ENCODE peak calls at places on chromosome 15, in four cellular contexts. One of them, this sample, is unnamed.

GRCh38 chr15:70111203-70112017 is 13.7 kb upstream of the TLE3 start:
- DNase-seq in mesenchymal stem cell: peak
- DNase-seq in neuronal stem cell: peak
- DNase-seq in IMR-90: peak
- DNase-seq in this sample: no peak

GRCh38 chr15:78898540-78898939 is 25.9 kb downstream of the MORF4L1 start:
- DNase-seq in IMR-90: no peak
- DNase-seq in mesenchymal stem cell: no peak
- DNase-seq in neuronal stem cell: no peak
- DNase-seq in this sample: no peak

GRCh38 chr15:23536659-23537058 is 28.8 kb upstream of the MKRN3 start:
- DNase-seq in neuronal stem cell: no peak
- DNase-seq in mesenchymal stem cell: no peak
- DNase-seq in IMR-90: no peak
- DNase-seq in this sample: no peak

GRCh38 chr15:33086500-33087141 is 107.9 kb downstream of the FMN1 start:
- DNase-seq in IMR-90: peak
- DNase-seq in neuronal stem cell: no peak
- DNase-seq in mesenchymal stem cell: peak
- DNase-seq in this sample: peak

GRCh38 chr15:69380100-69380725 is 33.9 kb upstream of the KIF23 start:
- DNase-seq in neuronal stem cell: no peak
- DNase-seq in mesenchymal stem cell: peak
- DNase-seq in IMR-90: peak
- DNase-seq in this sample: no peak

GRCh38 chr15:78715930-78716329 is 74.9 kb upstream of the CHRNB4 start:
- DNase-seq in neuronal stem cell: no peak
- DNase-seq in mesenchymal stem cell: peak
- DNase-seq in IMR-90: peak
- DNase-seq in this sample: peak

GRCh38 chr15:28112962-28113361 is 13.8 kb upstream of the OCA2 start:
- DNase-seq in IMR-90: no peak
- DNase-seq in neuronal stem cell: no peak
- DNase-seq in mesenchymal stem cell: no peak
- DNase-seq in this sample: no peak

GRCh38 chr15:75025548-75026260 is 2.3 kb downstream of the PPCDC start:
- DNase-seq in IMR-90: no peak
- DNase-seq in mesenchymal stem cell: no peak
- DNase-seq in neuronal stem cell: no peak
- DNase-seq in this sample: no peak

GRCh38 chr15:75945953-75946352 is 42.3 kb downstream of the FBXO22 start:
- DNase-seq in mesenchymal stem cell: peak
- DNase-seq in IMR-90: peak
- DNase-seq in neuronal stem cell: no peak
- DNase-seq in this sample: no peak

GRCh38 chr15:55319537-55320325 is 709 bp downstream of the PIGB start:
- DNase-seq in IMR-90: peak
- DNase-seq in neuronal stem cell: no peak
- DNase-seq in mesenchymal stem cell: peak
- DNase-seq in this sample: no peak

GRCh38 chr15:43505723-43506122 is 11.7 kb upstream of the MAP1A start:
- DNase-seq in IMR-90: peak
- DNase-seq in mesenchymal stem cell: peak
- DNase-seq in neuronal stem cell: no peak
- DNase-seq in this sample: no peak

GRCh38 chr15:45126535-45127158 is 3.0 kb downstream of the DUOXA1 start:
- DNase-seq in neuronal stem cell: no peak
- DNase-seq in IMR-90: peak
- DNase-seq in mesenchymal stem cell: peak
- DNase-seq in this sample: no peak

GRCh38 chr15:66842710-66843441 is 140.8 kb downstream of the SMAD6 start:
- DNase-seq in neuronal stem cell: no peak
- DNase-seq in IMR-90: peak
- DNase-seq in mesenchymal stem cell: peak
- DNase-seq in this sample: peak

GRCh38 chr15:26873846-26874245 is 7.0 kb downstream of the GABRA5 start:
- DNase-seq in mesenchymal stem cell: no peak
- DNase-seq in IMR-90: peak
- DNase-seq in neuronal stem cell: no peak
- DNase-seq in this sample: no peak

GRCh38 chr15:70892912-70893560 is 410 bp downstream of the LRRC49 start:
- DNase-seq in neuronal stem cell: no peak
- DNase-seq in mesenchymal stem cell: peak
- DNase-seq in IMR-90: peak
- DNase-seq in this sample: no peak

GRCh38 chr15:47185222-47185800 is 532.0 kb upstream of the SEMA6D start:
- DNase-seq in neuronal stem cell: no peak
- DNase-seq in IMR-90: peak
- DNase-seq in mesenchymal stem cell: peak
- DNase-seq in this sample: no peak

GRCh38 chr15:77475898-77476297 is 55.2 kb downstream of the HMG20A start:
- DNase-seq in IMR-90: no peak
- DNase-seq in neuronal stem cell: no peak
- DNase-seq in mesenchymal stem cell: no peak
- DNase-seq in this sample: no peak

GRCh38 chr15:80695911-80696651 is 971 bp downstream of the ABHD17C start:
- DNase-seq in mesenchymal stem cell: peak
- DNase-seq in neuronal stem cell: no peak
- DNase-seq in IMR-90: no peak
- DNase-seq in this sample: no peak

GRCh38 chr15:39179980-39180379 is 400.9 kb upstream of the THBS1 start:
- DNase-seq in IMR-90: peak
- DNase-seq in mesenchymal stem cell: no peak
- DNase-seq in neuronal stem cell: no peak
- DNase-seq in this sample: no peak

GRCh38 chr15:51917493-51917892 is 54.1 kb downstream of the LEO1 start:
- DNase-seq in mesenchymal stem cell: peak
- DNase-seq in IMR-90: peak
- DNase-seq in neuronal stem cell: no peak
- DNase-seq in this sample: no peak

GRCh38 chr15:76342382-76343201 is 6.0 kb downstream of the ISL2 start:
- DNase-seq in mesenchymal stem cell: no peak
- DNase-seq in IMR-90: no peak
- DNase-seq in neuronal stem cell: no peak
- DNase-seq in this sample: no peak

GRCh38 chr15:96107922-96108321 is 222.6 kb upstream of the NR2F2 start:
- DNase-seq in neuronal stem cell: no peak
- DNase-seq in IMR-90: peak
- DNase-seq in mesenchymal stem cell: no peak
- DNase-seq in this sample: no peak
- H4K91ac ChIP-seq in neuronal stem cell: no peak
- H4K91ac ChIP-seq in IMR-90: no peak
- H4K91ac ChIP-seq in mesenchymal stem cell: no peak
- H4K91ac ChIP-seq in this sample: no peak

DNA sequence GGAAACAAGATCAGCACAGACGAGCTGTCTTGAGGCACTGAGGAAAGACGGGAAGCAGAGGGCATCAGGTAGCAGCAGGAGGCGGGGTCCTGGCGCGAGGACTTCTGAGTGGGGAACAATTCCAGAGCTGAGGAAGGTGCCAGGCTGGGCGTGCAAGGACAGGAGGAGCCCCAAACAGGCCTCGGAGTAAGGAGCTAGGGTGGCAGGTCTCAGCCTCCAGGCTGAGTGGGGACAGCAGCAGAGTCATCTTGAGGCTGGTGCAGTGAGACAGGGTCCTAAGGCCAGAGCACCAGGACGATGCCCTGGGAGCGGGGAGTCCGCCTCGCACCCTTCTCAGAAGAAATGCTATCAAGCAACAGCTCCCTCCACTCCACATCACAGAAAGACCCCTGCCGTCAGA is 78.4 kb downstream of the PCSK6 start:
- DNase-seq in mesenchymal stem cell: no peak
- DNase-seq in neuronal stem cell: no peak
- DNase-seq in IMR-90: no peak
- DNase-seq in this sample: no peak
- H4K91ac ChIP-seq in mesenchymal stem cell: no peak
- H4K91ac ChIP-seq in neuronal stem cell: no peak
- H4K91ac ChIP-seq in IMR-90: no peak
- H4K91ac ChIP-seq in this sample: no peak

GRCh38 chr15:90994417-90995311 is at the start of gene PRC1:
- DNase-seq in neuronal stem cell: peak
- DNase-seq in IMR-90: peak
- DNase-seq in mesenchymal stem cell: peak
- DNase-seq in this sample: peak
- H4K91ac ChIP-seq in neuronal stem cell: peak
- H4K91ac ChIP-seq in IMR-90: peak
- H4K91ac ChIP-seq in mesenchymal stem cell: peak
- H4K91ac ChIP-seq in this sample: peak

DNA sequence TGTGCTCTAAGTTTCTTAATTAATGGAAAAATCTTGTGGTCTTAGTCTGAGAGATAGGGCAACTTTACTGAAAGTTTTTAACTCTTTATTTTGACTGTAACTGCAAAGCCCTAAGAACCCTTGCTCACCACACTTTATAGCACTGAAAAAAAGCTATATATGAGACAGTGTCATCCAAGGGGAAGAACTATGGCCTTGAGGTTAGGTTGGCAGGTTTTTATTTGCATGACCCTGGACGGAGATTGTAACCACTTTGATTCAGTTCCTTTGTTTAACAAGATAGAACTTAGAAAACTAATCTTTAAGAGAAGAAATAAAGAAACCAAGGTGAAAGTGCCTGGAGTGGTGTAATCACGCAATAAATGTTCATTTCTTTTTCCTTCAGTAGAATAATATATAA is 30.6 kb upstream of the LYSMD4 start:
- DNase-seq in IMR-90: no peak
- DNase-seq in mesenchymal stem cell: no peak
- DNase-seq in neuronal stem cell: no peak
- DNase-seq in this sample: no peak
- H4K91ac ChIP-seq in IMR-90: no peak
- H4K91ac ChIP-seq in mesenchymal stem cell: no peak
- H4K91ac ChIP-seq in neuronal stem cell: no peak
- H4K91ac ChIP-seq in this sample: no peak

GRCh38 chr15:65085990-65086679 is 9.6 kb downstream of the KBTBD13 start:
- DNase-seq in neuronal stem cell: no peak
- DNase-seq in IMR-90: peak
- DNase-seq in mesenchymal stem cell: no peak
- DNase-seq in this sample: peak

GRCh38 chr15:65083262-65083701 is 6.7 kb downstream of the KBTBD13 start:
- DNase-seq in IMR-90: peak
- DNase-seq in mesenchymal stem cell: peak
- DNase-seq in neuronal stem cell: peak
- DNase-seq in this sample: no peak

GRCh38 chr15:65086680-65087111 is 10.2 kb downstream of the KBTBD13 start:
- DNase-seq in neuronal stem cell: no peak
- DNase-seq in IMR-90: no peak
- DNase-seq in mesenchymal stem cell: no peak
- DNase-seq in this sample: no peak

GRCh38 chr15:65085207-65085753 is 8.7 kb downstream of the KBTBD13 start:
- DNase-seq in IMR-90: no peak
- DNase-seq in neuronal stem cell: no peak
- DNase-seq in mesenchymal stem cell: no peak
- DNase-seq in this sample: no peak

GRCh38 chr15:65084500-65085206 is 8.1 kb downstream of the KBTBD13 start:
- DNase-seq in neuronal stem cell: no peak
- DNase-seq in mesenchymal stem cell: no peak
- DNase-seq in IMR-90: no peak
- DNase-seq in this sample: peak
- H4K91ac ChIP-seq in neuronal stem cell: no peak
- H4K91ac ChIP-seq in mesenchymal stem cell: no peak
- H4K91ac ChIP-seq in IMR-90: no peak
- H4K91ac ChIP-seq in this sample: no peak

DNA sequence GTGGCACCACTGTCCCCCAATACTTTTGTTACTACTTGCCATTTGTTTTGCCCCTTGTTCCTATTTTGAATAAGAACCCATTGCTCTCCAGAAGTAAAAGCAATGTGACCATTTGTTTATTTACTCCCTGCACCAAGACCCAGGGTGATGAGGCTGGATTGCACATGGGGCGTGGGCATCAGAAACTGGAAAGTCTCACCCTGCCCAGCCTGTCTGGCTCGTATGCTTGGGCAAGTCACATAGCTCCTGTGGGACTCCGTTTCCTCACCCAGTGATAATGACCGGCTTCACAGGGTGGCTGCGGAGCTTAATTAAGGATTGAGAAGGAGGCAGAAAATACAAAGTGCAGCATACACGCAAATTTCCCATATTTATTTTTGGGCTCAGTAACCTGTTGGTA is 167.7 kb upstream of the ICE2 start:
- DNase-seq in mesenchymal stem cell: no peak
- DNase-seq in IMR-90: no peak
- DNase-seq in neuronal stem cell: no peak
- DNase-seq in this sample: no peak
- H4K91ac ChIP-seq in mesenchymal stem cell: no peak
- H4K91ac ChIP-seq in IMR-90: no peak
- H4K91ac ChIP-seq in neuronal stem cell: no peak
- H4K91ac ChIP-seq in this sample: no peak